ENCODE peak calls at places on chromosomes 16 and 17, in six cellular contexts. Y is cardiac muscle cell, U is aorta, D is SK-N-SH, Z is NT2/D1, N is body of pancreas. H is an unnamed sample.
A peak's percentile ranks its signal among the peaks of the same experiment; 100 is the strongest.

GRCh38 chr17:77942111-77942988 is 16.2 kb upstream of the TNRC6C start:
- DNase-seq in U (no peak), Y (no peak), N (peak; percentile 46), Z (no peak), D (no peak), H (peak; percentile 36)

GRCh38 chr17:5610956-5611355 is 26.6 kb upstream of the NLRP1 start:
- DNase-seq in Z (no peak), N (no peak), Y (no peak), D (no peak), U (no peak), H (no peak)

GRCh38 chr17:42422958-42423712 is at the start of gene CAVIN1:
- DNase-seq in D (peak; percentile 83), Z (peak; percentile 91), U (peak; percentile 100), Y (peak; percentile 94), N (peak; percentile 94), H (peak; percentile 99)

GRCh38 chr17:63534816-63535455 is 11.8 kb downstream of the KCNH6 start:
- DNase-seq in D (peak; percentile 15), U (peak; percentile 68), N (no peak), Z (no peak), Y (no peak), H (no peak)

GRCh38 chr17:65025288-65025687 is 31.3 kb downstream of the GNA13 start:
- DNase-seq in Y (no peak), N (no peak), U (no peak), Z (no peak), D (no peak), H (no peak)

GRCh38 chr17:3960764-3961163 is 3.5 kb downstream of the ATP2A3 start:
- DNase-seq in N (peak; percentile 62), D (no peak), U (no peak), Y (peak; percentile 43), Z (no peak), H (no peak)

GRCh38 chr16:66387817-66388332 is 21.4 kb downstream of the CDH5 start:
- DNase-seq in N (no peak), U (no peak), Y (no peak), Z (no peak), D (no peak), H (no peak)

GRCh38 chr17:4167786-4168185 is 24.8 kb downstream of the CYB5D2 start:
- DNase-seq in Y (no peak), N (no peak), U (no peak), D (no peak), Z (no peak), H (no peak)

GRCh38 chr16:67760206-67760605 is 41.1 kb upstream of the GFOD2 start:
- DNase-seq in Y (no peak), D (no peak), N (no peak), U (no peak), Z (no peak), H (no peak)

GRCh38 chr16:57061084-57061905 is 31.1 kb upstream of the CPNE2 start:
- DNase-seq in D (peak; percentile 75), N (peak; percentile 52), U (peak; percentile 92), Z (no peak), Y (no peak), H (peak; percentile 41)

GRCh38 chr16:35690413-35690812 is 2231.0 kb downstream of the TP53TG3F start:
- DNase-seq in N (no peak), Y (no peak), U (no peak), Z (no peak), D (no peak), H (no peak)
- H3K9me3 ChIP-seq in N (no peaks in the 10 kb centered on the region), Y (no peaks in the 10 kb centered on the region), U (peaks cover 3% of the 10 kb centered on the region), Z (no peaks in the 10 kb centered on the region), D (no peaks in the 10 kb centered on the region), H (no peaks in the 10 kb centered on the region)

GRCh38 chr16:31527617-31528287 is at the start of gene AHSP:
- DNase-seq in Y (no peak), Z (no peak), D (no peak), U (no peak), N (no peak), H (no peak)
- H3K4me3 ChIP-seq in Y (no peak within 1 kb of the TSS), Z (peak within 1 kb of the TSS; percentile 46), D (peak within 1 kb of the TSS; percentile 23), U (peak within 1 kb of the TSS; percentile 70), N (no peak within 1 kb of the TSS), H (no peak within 1 kb of the TSS)

GRCh38 chr16:75188832-75189477 is 18.0 kb downstream of the CTRB2 start:
- DNase-seq in Z (no peak), U (no peak), Y (no peak), D (no peak), N (no peak), H (no peak)
- H3K9me3 ChIP-seq in Z (peaks cover 1% of the 10 kb centered on the region), U (no peaks in the 10 kb centered on the region), Y (no peaks in the 10 kb centered on the region), D (peaks cover 6% of the 10 kb centered on the region), N (no peaks in the 10 kb centered on the region), H (no peaks in the 10 kb centered on the region)

GRCh38 chr17:82060614-82061013 is 5.0 kb downstream of the DUS1L start:
- DNase-seq in Z (no peak), U (no peak), N (no peak), Y (no peak), D (no peak), H (no peak)
- H3K4me3 ChIP-seq in Z (no peak overlapping the region), U (no peak overlapping the region), N (no peak overlapping the region), Y (no peak overlapping the region), D (no peak overlapping the region), H (no peak overlapping the region)

GRCh38 chr17:57294629-57295501 is 38.5 kb downstream of the MSI2 start:
- DNase-seq in D (peak; percentile 54), Z (no peak), Y (no peak), U (no peak), N (no peak), H (no peak)

GRCh38 chr17:57295526-57296023 is 39.3 kb downstream of the MSI2 start:
- DNase-seq in Z (no peak), D (no peak), N (no peak), U (no peak), Y (no peak), H (no peak)

GRCh38 chr17:57293077-57293476 is 36.8 kb downstream of the MSI2 start:
- DNase-seq in U (no peak), D (no peak), N (peak; percentile 49), Y (no peak), Z (no peak), H (peak; percentile 81)

GRCh38 chr17:57292086-57292485 is 35.8 kb downstream of the MSI2 start:
- DNase-seq in Y (no peak), Z (no peak), U (no peak), D (no peak), N (no peak), H (no peak)

GRCh38 chr17:57294075-57294474 is 37.8 kb downstream of the MSI2 start:
- DNase-seq in Y (no peak), U (no peak), Z (no peak), D (no peak), N (no peak), H (no peak)
- H3K9me3 ChIP-seq in Y (no peaks in the 10 kb centered on the region), U (peaks cover 2% of the 10 kb centered on the region), Z (peaks cover 20% of the 10 kb centered on the region), D (peaks cover 8% of the 10 kb centered on the region), N (no peaks in the 10 kb centered on the region), H (no peaks in the 10 kb centered on the region)

GRCh38 chr17:40190197-40191021 is 13.1 kb downstream of the RAPGEFL1 start:
- DNase-seq in Y (peak; percentile 34), Z (peak; percentile 33), D (peak; percentile 83), U (no peak), N (no peak), H (no peak)
- H3K4me3 ChIP-seq in Y (no peak overlapping the region), Z (no peak overlapping the region), D (no peak overlapping the region), U (no peak overlapping the region), N (no peak overlapping the region), H (no peak overlapping the region)

H was measured in prostate gland.